ENCODE peak calls at places on chromosomes 4 and X, in nine cellular contexts. One of them, this sample, is unnamed.

GRCh38 chr4:103032575-103032974 is 13.1 kb upstream of the SLC9B1 start:
- DNase-seq in neural progenitor cell: peak; percentile 71
- DNase-seq in GM23338: peak; percentile 93
- DNase-seq in heart right ventricle: no peak
- DNase-seq in astrocyte of the spinal cord: peak; percentile 23
- DNase-seq in epithelial cell of esophagus: peak; percentile 63
- DNase-seq in suprapubic skin: no peak
- DNase-seq in tibial artery: no peak
- DNase-seq in fibroblast of mammary gland: peak; percentile 31
- DNase-seq in this sample: no peak

GRCh38 chr4:102531441-102531840 is 30.3 kb downstream of the NFKB1 start:
- DNase-seq in fibroblast of mammary gland: no peak
- DNase-seq in neural progenitor cell: no peak
- DNase-seq in suprapubic skin: no peak
- DNase-seq in astrocyte of the spinal cord: peak; percentile 47
- DNase-seq in epithelial cell of esophagus: no peak
- DNase-seq in heart right ventricle: no peak
- DNase-seq in tibial artery: no peak
- DNase-seq in GM23338: no peak
- DNase-seq in this sample: no peak

GRCh38 chrX:142233400-142233799 is 28.3 kb upstream of the MAGEC2 start:
- DNase-seq in heart right ventricle: no peak
- DNase-seq in astrocyte of the spinal cord: no peak
- DNase-seq in neural progenitor cell: peak; percentile 69
- DNase-seq in GM23338: peak; percentile 64
- DNase-seq in tibial artery: no peak
- DNase-seq in fibroblast of mammary gland: no peak
- DNase-seq in epithelial cell of esophagus: no peak
- DNase-seq in suprapubic skin: no peak
- DNase-seq in this sample: no peak

GRCh38 chr4:86380176-86380724 is 20.4 kb upstream of the MAPK10 start:
- DNase-seq in fibroblast of mammary gland: no peak
- DNase-seq in suprapubic skin: no peak
- DNase-seq in epithelial cell of esophagus: no peak
- DNase-seq in neural progenitor cell: no peak
- DNase-seq in GM23338: no peak
- DNase-seq in heart right ventricle: no peak
- DNase-seq in astrocyte of the spinal cord: no peak
- DNase-seq in tibial artery: no peak
- DNase-seq in this sample: no peak

GRCh38 chrX:99394450-99394849 is 1015.6 kb downstream of the PCDH19 start:
- DNase-seq in GM23338: peak; percentile 33
- DNase-seq in astrocyte of the spinal cord: no peak
- DNase-seq in suprapubic skin: no peak
- DNase-seq in neural progenitor cell: peak; percentile 28
- DNase-seq in tibial artery: no peak
- DNase-seq in epithelial cell of esophagus: no peak
- DNase-seq in heart right ventricle: no peak
- DNase-seq in fibroblast of mammary gland: no peak
- DNase-seq in this sample: no peak

GRCh38 chrX:153469811-153470410 is 465 bp downstream of the HAUS7 start:
- DNase-seq in suprapubic skin: no peak
- DNase-seq in fibroblast of mammary gland: peak; percentile 28
- DNase-seq in GM23338: peak; percentile 17
- DNase-seq in astrocyte of the spinal cord: peak; percentile 13
- DNase-seq in tibial artery: no peak
- DNase-seq in heart right ventricle: no peak
- DNase-seq in epithelial cell of esophagus: peak; percentile 27
- DNase-seq in neural progenitor cell: peak; percentile 66
- DNase-seq in this sample: no peak

GRCh38 chrX:12378706-12379105 is 240.4 kb downstream of the FRMPD4 start:
- DNase-seq in GM23338: no peak
- DNase-seq in tibial artery: no peak
- DNase-seq in fibroblast of mammary gland: no peak
- DNase-seq in epithelial cell of esophagus: no peak
- DNase-seq in astrocyte of the spinal cord: no peak
- DNase-seq in suprapubic skin: no peak
- DNase-seq in neural progenitor cell: no peak
- DNase-seq in heart right ventricle: no peak
- DNase-seq in this sample: no peak

GRCh38 chrX:107880054-107880610 is 54.5 kb downstream of the MID2 start:
- DNase-seq in astrocyte of the spinal cord: no peak
- DNase-seq in heart right ventricle: no peak
- DNase-seq in suprapubic skin: no peak
- DNase-seq in epithelial cell of esophagus: peak; percentile 28
- DNase-seq in tibial artery: no peak
- DNase-seq in neural progenitor cell: no peak
- DNase-seq in GM23338: no peak
- DNase-seq in fibroblast of mammary gland: peak; percentile 4
- DNase-seq in this sample: no peak

GRCh38 chr4:132691668-132692067 is 457.4 kb upstream of the PCDH10 start:
- DNase-seq in epithelial cell of esophagus: no peak
- DNase-seq in neural progenitor cell: no peak
- DNase-seq in GM23338: no peak
- DNase-seq in astrocyte of the spinal cord: no peak
- DNase-seq in tibial artery: no peak
- DNase-seq in fibroblast of mammary gland: no peak
- DNase-seq in heart right ventricle: no peak
- DNase-seq in suprapubic skin: no peak
- DNase-seq in this sample: no peak

GRCh38 chr4:10129196-10130185 is 12.9 kb upstream of the WDR1 start:
- DNase-seq in epithelial cell of esophagus: peak; percentile 61
- DNase-seq in neural progenitor cell: no peak
- DNase-seq in GM23338: no peak
- DNase-seq in tibial artery: peak; percentile 32
- DNase-seq in astrocyte of the spinal cord: no peak
- DNase-seq in suprapubic skin: no peak
- DNase-seq in heart right ventricle: no peak
- DNase-seq in fibroblast of mammary gland: peak; percentile 42
- DNase-seq in this sample: no peak

GRCh38 chr4:129561886-129562285 is 465.9 kb downstream of the C4orf33 start:
- DNase-seq in tibial artery: no peak
- DNase-seq in epithelial cell of esophagus: peak; percentile 58
- DNase-seq in suprapubic skin: no peak
- DNase-seq in astrocyte of the spinal cord: peak; percentile 35
- DNase-seq in neural progenitor cell: no peak
- DNase-seq in GM23338: no peak
- DNase-seq in heart right ventricle: no peak
- DNase-seq in fibroblast of mammary gland: peak; percentile 43
- DNase-seq in this sample: no peak

GRCh38 chrX:100070334-100070849 is 339.7 kb downstream of the PCDH19 start:
- DNase-seq in suprapubic skin: no peak
- DNase-seq in tibial artery: no peak
- DNase-seq in GM23338: peak; percentile 37
- DNase-seq in astrocyte of the spinal cord: no peak
- DNase-seq in heart right ventricle: no peak
- DNase-seq in fibroblast of mammary gland: no peak
- DNase-seq in neural progenitor cell: peak; percentile 27
- DNase-seq in epithelial cell of esophagus: no peak
- DNase-seq in this sample: no peak

GRCh38 chr4:164888096-164888495 is 11.1 kb downstream of the APELA start:
- DNase-seq in epithelial cell of esophagus: no peak
- DNase-seq in GM23338: no peak
- DNase-seq in astrocyte of the spinal cord: no peak
- DNase-seq in neural progenitor cell: no peak
- DNase-seq in heart right ventricle: no peak
- DNase-seq in fibroblast of mammary gland: no peak
- DNase-seq in tibial artery: no peak
- DNase-seq in suprapubic skin: no peak
- DNase-seq in this sample: no peak

GRCh38 chrX:83588409-83588808 is 80.3 kb downstream of the POU3F4 start:
- DNase-seq in fibroblast of mammary gland: no peak
- DNase-seq in tibial artery: no peak
- DNase-seq in astrocyte of the spinal cord: no peak
- DNase-seq in epithelial cell of esophagus: no peak
- DNase-seq in suprapubic skin: no peak
- DNase-seq in neural progenitor cell: no peak
- DNase-seq in GM23338: no peak
- DNase-seq in heart right ventricle: no peak
- DNase-seq in this sample: no peak

GRCh38 chr4:72505314-72505744 is 63.7 kb downstream of the ADAMTS3 start:
- DNase-seq in tibial artery: peak; percentile 16
- DNase-seq in fibroblast of mammary gland: peak; percentile 69
- DNase-seq in GM23338: peak; percentile 76
- DNase-seq in neural progenitor cell: peak; percentile 66
- DNase-seq in astrocyte of the spinal cord: peak; percentile 57
- DNase-seq in heart right ventricle: no peak
- DNase-seq in suprapubic skin: no peak
- DNase-seq in epithelial cell of esophagus: peak; percentile 72
- DNase-seq in this sample: no peak

GRCh38 chr4:83011779-83012630 is 1.4 kb upstream of the LIN54 start:
- DNase-seq in heart right ventricle: peak; percentile 34
- DNase-seq in GM23338: peak; percentile 41
- DNase-seq in tibial artery: peak; percentile 33
- DNase-seq in fibroblast of mammary gland: peak; percentile 24
- DNase-seq in suprapubic skin: no peak
- DNase-seq in neural progenitor cell: no peak
- DNase-seq in astrocyte of the spinal cord: peak; percentile 24
- DNase-seq in epithelial cell of esophagus: peak; percentile 54
- DNase-seq in this sample: no peak

GRCh38 chr4:77175201-77175610 is 18.2 kb downstream of the CCNG2 start:
- DNase-seq in heart right ventricle: no peak
- DNase-seq in suprapubic skin: no peak
- DNase-seq in GM23338: peak; percentile 86
- DNase-seq in neural progenitor cell: peak; percentile 92
- DNase-seq in epithelial cell of esophagus: no peak
- DNase-seq in astrocyte of the spinal cord: no peak
- DNase-seq in fibroblast of mammary gland: no peak
- DNase-seq in tibial artery: no peak
- DNase-seq in this sample: no peak

GRCh38 chr4:39274503-39274902 is 91.7 kb downstream of the RFC1 start:
- DNase-seq in neural progenitor cell: no peak
- DNase-seq in tibial artery: no peak
- DNase-seq in suprapubic skin: no peak
- DNase-seq in fibroblast of mammary gland: no peak
- DNase-seq in astrocyte of the spinal cord: no peak
- DNase-seq in GM23338: no peak
- DNase-seq in heart right ventricle: no peak
- DNase-seq in epithelial cell of esophagus: no peak
- DNase-seq in this sample: no peak
- TF ChIP-seq CTCF in neural progenitor cell: no peak
- TF ChIP-seq CTCF in tibial artery: no peak
- TF ChIP-seq CTCF in suprapubic skin: no peak
- TF ChIP-seq CTCF in fibroblast of mammary gland: no peak
- TF ChIP-seq CTCF in astrocyte of the spinal cord: no peak
- TF ChIP-seq CTCF in GM23338: no peak
- TF ChIP-seq CTCF in heart right ventricle: no peak
- TF ChIP-seq CTCF in epithelial cell of esophagus: no peak
- TF ChIP-seq CTCF in this sample: no peak

DNA sequence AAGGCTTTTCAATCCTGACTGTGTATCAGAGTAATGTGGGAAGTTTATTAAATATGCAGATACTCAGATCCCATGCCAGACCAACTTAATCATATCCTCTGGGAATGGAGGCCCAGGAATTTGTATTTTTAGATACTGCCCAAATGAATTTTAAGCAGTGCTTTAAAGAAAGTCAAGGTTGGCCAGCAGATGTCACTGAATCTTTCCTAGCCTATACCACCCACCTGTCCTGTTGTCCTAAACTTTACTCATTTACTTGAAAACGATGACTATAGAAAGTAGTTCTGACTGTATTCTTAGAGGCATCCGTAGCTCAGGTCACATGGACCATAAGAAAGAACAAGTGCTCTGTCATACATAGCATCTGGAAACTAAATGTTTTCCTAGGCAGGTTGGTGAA is 79.9 kb downstream of the AMOT start:
- DNase-seq in epithelial cell of esophagus: no peak
- DNase-seq in neural progenitor cell: no peak
- DNase-seq in astrocyte of the spinal cord: no peak
- DNase-seq in tibial artery: no peak
- DNase-seq in GM23338: peak; percentile 16
- DNase-seq in heart right ventricle: no peak
- DNase-seq in fibroblast of mammary gland: peak; percentile 7
- DNase-seq in suprapubic skin: no peak
- DNase-seq in this sample: no peak
- TF ChIP-seq CTCF in epithelial cell of esophagus: no peak
- TF ChIP-seq CTCF in neural progenitor cell: no peak
- TF ChIP-seq CTCF in astrocyte of the spinal cord: no peak
- TF ChIP-seq CTCF in tibial artery: no peak
- TF ChIP-seq CTCF in GM23338: peak; percentile 41
- TF ChIP-seq CTCF in heart right ventricle: no peak
- TF ChIP-seq CTCF in fibroblast of mammary gland: no peak
- TF ChIP-seq CTCF in suprapubic skin: no peak
- TF ChIP-seq CTCF in this sample: peak; percentile 42

GRCh38 chr4:143581331-143581961 is 67.9 kb downstream of the SMARCA5 start:
- DNase-seq in astrocyte of the spinal cord: no peak
- DNase-seq in suprapubic skin: no peak
- DNase-seq in epithelial cell of esophagus: no peak
- DNase-seq in fibroblast of mammary gland: no peak
- DNase-seq in neural progenitor cell: peak; percentile 47
- DNase-seq in GM23338: peak; percentile 35
- DNase-seq in heart right ventricle: no peak
- DNase-seq in tibial artery: no peak
- DNase-seq in this sample: no peak
- TF ChIP-seq CTCF in astrocyte of the spinal cord: no peak
- TF ChIP-seq CTCF in suprapubic skin: no peak
- TF ChIP-seq CTCF in epithelial cell of esophagus: no peak
- TF ChIP-seq CTCF in fibroblast of mammary gland: no peak
- TF ChIP-seq CTCF in neural progenitor cell: peak; percentile 41
- TF ChIP-seq CTCF in GM23338: peak; percentile 68
- TF ChIP-seq CTCF in heart right ventricle: no peak
- TF ChIP-seq CTCF in tibial artery: no peak
- TF ChIP-seq CTCF in this sample: no peak

GRCh38 chr4:157291071-157291470 is 70.5 kb downstream of the GRIA2 start:
- DNase-seq in GM23338: peak; percentile 19
- DNase-seq in astrocyte of the spinal cord: no peak
- DNase-seq in tibial artery: no peak
- DNase-seq in fibroblast of mammary gland: peak; percentile 10
- DNase-seq in epithelial cell of esophagus: no peak
- DNase-seq in neural progenitor cell: peak; percentile 14
- DNase-seq in suprapubic skin: no peak
- DNase-seq in heart right ventricle: no peak
- DNase-seq in this sample: no peak
- TF ChIP-seq CTCF in GM23338: peak; percentile 58
- TF ChIP-seq CTCF in astrocyte of the spinal cord: no peak
- TF ChIP-seq CTCF in tibial artery: no peak
- TF ChIP-seq CTCF in fibroblast of mammary gland: peak; percentile 12
- TF ChIP-seq CTCF in epithelial cell of esophagus: no peak
- TF ChIP-seq CTCF in neural progenitor cell: peak; percentile 35
- TF ChIP-seq CTCF in suprapubic skin: no peak
- TF ChIP-seq CTCF in heart right ventricle: no peak
- TF ChIP-seq CTCF in this sample: no peak

This sample was measured in osteocyte.